ENCODE peak calls at places on chromosomes 3 and 15, in seven cellular contexts. X is K562, A is HepG2, O is H1, H is GM12891, S is SK-N-SH, P is GM12878. V is an unnamed sample.

GRCh38 chr15:67824900-67825879 is at the start of gene SKOR1:
- DNase-seq in H (no peak), P (no peak), A (no peak), S (peak; percentile 65), O (no peak), X (peak; percentile 45), V (no peak)

GRCh38 chr15:84953136-84953535 is 28.5 kb upstream of the PDE8A start:
- DNase-seq in A (no peak), S (no peak), P (no peak), H (no peak), X (no peak), O (no peak), V (no peak)

GRCh38 chr3:75192065-75192658 is 472.0 kb upstream of the FRG2C start:
- DNase-seq in H (no peak), S (peak; percentile 28), O (no peak), P (no peak), A (peak; percentile 35), X (peak; percentile 29), V (no peak)

GRCh38 chr3:45582407-45582806 is 12.1 kb upstream of the LIMD1 start:
- DNase-seq in P (no peak), X (no peak), S (no peak), H (no peak), O (no peak), A (no peak), V (no peak)

GRCh38 chr3:71753716-71754609 is at the start of gene GPR27:
- DNase-seq in P (no peak), S (peak; percentile 85), X (no peak), O (no peak), H (peak; percentile 27), A (no peak), V (no peak)

GRCh38 chr3:125042725-125043406 is 12.9 kb downstream of the HEG1 start:
- DNase-seq in X (no peak), H (no peak), O (no peak), P (no peak), S (no peak), A (no peak), V (no peak)

GRCh38 chr3:185215873-185216586 is 37.8 kb downstream of the EHHADH start:
- DNase-seq in H (peak; percentile 12), S (peak; percentile 22), O (no peak), P (no peak), A (peak; percentile 14), X (peak; percentile 20), V (no peak)

GRCh38 chr3:168968611-168969010 is 694.9 kb downstream of the MECOM start:
- DNase-seq in P (no peak), X (no peak), A (no peak), S (no peak), H (no peak), O (no peak), V (no peak)

GRCh38 chr3:194396561-194396896 is 2.5 kb downstream of the GP5 start:
- DNase-seq in X (no peak), H (no peak), S (no peak), P (no peak), O (no peak), A (peak; percentile 12), V (no peak)

GRCh38 chr3:24018784-24019570 is 73.9 kb downstream of the NR1D2 start:
- DNase-seq in O (no peak), P (no peak), A (no peak), S (no peak), H (no peak), X (no peak), V (no peak)

GRCh38 chr15:92845109-92845508 is 55.0 kb upstream of the CHD2 start:
- DNase-seq in H (no peak), A (peak; percentile 28), P (peak; percentile 74), O (no peak), X (no peak), S (no peak), V (peak; percentile 23)

GRCh38 chr3:161333696-161334095 is 37.6 kb downstream of the SPTSSB start:
- DNase-seq in P (no peak), O (no peak), S (no peak), A (no peak), X (no peak), H (no peak), V (no peak)

GRCh38 chr3:194139085-194139976 is 3.4 kb downstream of the HES1 start:
- DNase-seq in S (peak; percentile 83), H (no peak), X (peak; percentile 50), A (peak; percentile 52), P (no peak), O (no peak), V (no peak)

GRCh38 chr3:39705351-39705900 is 104.0 kb upstream of the MYRIP start:
- DNase-seq in S (no peak), H (no peak), P (no peak), O (no peak), X (no peak), A (no peak), V (no peak)

DNA sequence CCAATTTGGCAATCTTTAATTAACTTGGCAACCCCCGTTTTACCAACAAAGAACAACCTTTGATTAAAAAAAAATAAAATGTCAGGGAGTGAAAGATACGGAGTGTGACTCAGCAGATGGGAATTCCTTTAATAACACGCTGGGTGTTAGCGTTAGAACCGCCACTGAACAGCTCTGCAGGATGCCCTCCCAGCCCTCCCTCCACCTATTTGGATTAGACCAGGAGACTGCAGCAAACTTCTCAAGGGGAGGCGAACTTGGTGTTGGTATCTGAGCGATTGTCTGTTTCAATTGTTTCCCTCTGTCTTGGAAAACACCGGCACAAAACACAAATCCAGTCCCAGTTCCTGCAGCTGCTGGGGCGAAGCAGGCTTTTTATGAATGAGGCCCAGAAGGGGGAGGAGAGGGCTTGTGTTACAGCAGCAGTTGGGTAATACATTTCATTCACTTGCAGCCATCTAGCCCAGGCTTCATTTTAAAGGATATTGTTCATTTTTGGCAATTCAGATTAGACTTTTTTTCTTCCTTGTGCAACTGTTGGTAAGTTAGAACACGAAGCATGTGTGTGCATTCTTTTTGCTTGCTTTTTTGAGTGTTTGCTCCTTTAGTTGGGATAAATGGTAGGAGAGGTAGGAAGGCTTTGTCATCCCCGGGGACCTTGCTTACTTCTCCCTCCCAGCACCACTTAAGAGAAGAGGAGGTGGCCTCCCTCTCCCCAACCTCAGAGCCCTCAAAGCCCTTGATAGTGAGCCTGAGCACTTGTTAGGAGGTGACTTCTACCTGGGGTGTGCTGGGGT is 152.3 kb downstream of the IGF1R start:
- DNase-seq in H (no peak), S (peak; percentile 44), P (no peak), O (peak; percentile 74), A (peak; percentile 54), X (no peak), V (no peak)
- TF ChIP-seq TAF1 in H (no peak), S (no peak), P (no peak), O (no peak), A (no peak), X (no peak), V (no peak)

GRCh38 chr3:149276621-149277020 is 55.0 kb upstream of the CP start:
- DNase-seq in P (no peak), X (no peak), O (no peak), A (no peak), H (no peak), S (no peak), V (no peak)

GRCh38 chr3:149274220-149274619 is 52.6 kb upstream of the CP start:
- DNase-seq in X (no peak), P (no peak), O (no peak), H (no peak), S (no peak), A (no peak), V (no peak)

GRCh38 chr3:149271669-149272068 is 50.0 kb upstream of the CP start:
- DNase-seq in X (no peak), A (no peak), O (no peak), H (no peak), P (no peak), S (no peak), V (no peak)

GRCh38 chr3:149270180-149270579 is 48.6 kb upstream of the CP start:
- DNase-seq in H (no peak), S (no peak), P (no peak), X (no peak), O (no peak), A (no peak), V (no peak)

DNA sequence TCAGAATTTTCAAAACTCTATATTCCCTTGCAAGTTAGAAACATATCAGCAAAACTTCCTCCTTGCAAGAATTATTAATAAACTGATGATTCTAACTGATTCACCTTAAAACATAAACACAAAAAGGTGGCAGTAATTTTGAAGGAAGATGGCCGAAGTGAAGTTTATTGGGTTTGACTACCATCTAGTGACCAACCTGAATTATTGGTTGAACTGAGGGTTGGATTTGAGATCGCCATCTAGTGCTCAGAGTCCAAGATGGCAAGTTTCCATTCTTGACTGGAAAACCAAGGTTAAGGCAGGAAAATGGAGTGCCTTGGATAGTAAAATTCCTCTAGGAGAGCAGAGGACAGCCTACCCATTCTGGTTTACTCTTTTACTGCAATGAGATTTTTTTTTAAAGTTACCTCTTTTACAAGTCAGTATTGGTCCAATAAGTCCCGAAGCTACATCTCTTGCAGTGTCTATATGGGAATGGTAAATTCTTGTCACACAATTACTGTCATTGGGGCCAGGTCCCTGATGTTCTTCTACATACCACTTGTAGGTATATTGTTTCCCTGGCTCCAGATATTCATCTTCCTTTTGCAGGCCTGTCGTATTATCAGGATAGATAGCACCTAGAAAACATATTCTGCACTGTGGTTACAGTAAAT is 51.6 kb upstream of the CP start:
- DNase-seq in A (peak; percentile 81), H (no peak), P (peak; percentile 45), O (peak; percentile 56), S (peak; percentile 63), X (peak; percentile 51), V (no peak)
- TF ChIP-seq TAF1 in A (no peak), H (no peak), P (no peak), O (no peak), S (no peak), X (no peak), V (no peak)

GRCh38 chr15:61299060-61299763 is 70.1 kb upstream of the RORA start:
- DNase-seq in H (no peak), A (no peak), P (no peak), O (no peak), S (no peak), X (no peak), V (no peak)

DNA sequence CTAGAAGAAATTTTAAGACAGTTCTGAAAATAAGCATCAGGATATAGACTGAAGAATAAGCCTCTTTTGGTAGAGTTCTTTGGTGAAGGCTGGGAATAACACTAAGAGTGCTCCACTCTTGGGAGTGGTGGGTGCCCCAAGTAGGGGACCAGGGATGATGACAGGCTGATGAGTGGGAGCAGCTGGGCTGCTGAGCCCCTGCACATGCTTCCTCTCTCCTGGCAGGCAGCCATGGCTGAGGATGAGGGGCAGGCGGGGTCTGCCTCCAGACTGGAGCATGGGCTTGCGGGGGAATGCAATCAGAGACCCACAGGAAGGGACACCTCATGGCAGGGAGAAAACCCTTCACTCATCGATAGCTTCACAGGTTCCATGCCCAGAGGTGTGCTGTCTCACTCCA is 72.6 kb upstream of the RORA start:
- DNase-seq in H (no peak), P (no peak), X (no peak), A (no peak), O (no peak), S (no peak), V (no peak)
- TF ChIP-seq TAF1 in H (no peak), P (no peak), X (no peak), A (no peak), O (no peak), S (no peak), V (no peak)

GRCh38 chr3:128800241-128801187 is 74.5 kb downstream of the RAB7A start:
- DNase-seq in S (no peak), O (no peak), P (no peak), X (no peak), H (no peak), A (no peak), V (no peak)

GRCh38 chr3:128799650-128800049 is 73.7 kb downstream of the RAB7A start:
- DNase-seq in A (no peak), H (no peak), P (no peak), X (no peak), O (no peak), S (no peak), V (no peak)

GRCh38 chr3:128794067-128794768 is 68.2 kb downstream of the RAB7A start:
- DNase-seq in O (no peak), H (no peak), X (no peak), S (no peak), A (no peak), P (no peak), V (no peak)

GRCh38 chr3:128794788-128795649 is 69.0 kb downstream of the RAB7A start:
- DNase-seq in P (no peak), X (peak; percentile 64), H (peak; percentile 61), O (peak; percentile 17), S (peak; percentile 81), A (peak; percentile 62), V (peak; percentile 61)
- TF ChIP-seq TAF1 in P (no peak), X (no peak), H (no peak), O (no peak), S (no peak), A (no peak), V (no peak)